ENCODE peak calls at places on chromosomes 1 and 21, in ten cellular contexts. G is COLO829; N is amygdala; K is stimulated activated CD4-positive, alpha-beta T cell treated with anti-CD3 and anti-CD28 coated beads, Interleukin-12 subunit alpha, Interleukin-12 subunit beta, amount 100 ng/mL, for 4 hours; C is pulmonary artery endothelial cell; M is activated CD8-positive, alpha-beta T cell treated with anti-CD3 and anti-CD28 coated beads, Interleukin-2, amount 10 ng/mL, durations not matched to agents 7 days and 5 days; J is CD4-positive, alpha-beta T cell; U is neural progenitor cell; B is myocyte; E is A549. R is an unnamed sample.

GRCh38 chr1:197674286-197674685 is 101.0 kb downstream of the DENND1B start:
- DNase-seq in N (no peak), J (no peak), K (no peak), E (no peak), C (no peak), U (peak), M (no peak), G (no peak), B (no peak), R (no peak)

GRCh38 chr1:229855999-229856650 is 210.9 kb upstream of the GALNT2 start:
- DNase-seq in K (no peak), C (no peak), J (no peak), G (no peak), B (peak), M (peak), U (peak), E (no peak), N (no peak), R (no peak)

GRCh38 chr1:75361260-75361659 is 227.1 kb downstream of the LHX8 start:
- DNase-seq in C (no peak), U (no peak), K (no peak), B (no peak), N (no peak), G (no peak), J (no peak), E (no peak), M (no peak), R (no peak)

GRCh38 chr1:33814166-33814565 is 49.7 kb upstream of the HMGB4 start:
- DNase-seq in U (no peak), E (no peak), J (no peak), N (no peak), M (no peak), K (no peak), C (no peak), G (no peak), B (no peak), R (no peak)

GRCh38 chr1:160794396-160794795 is 1.6 kb upstream of the LY9 start:
- DNase-seq in E (no peak), G (no peak), U (no peak), M (no peak), B (no peak), J (no peak), C (no peak), K (no peak), N (no peak), R (no peak)

GRCh38 chr1:113146242-113147072 is 73.5 kb downstream of the LRIG2 start:
- DNase-seq in E (no peak), G (no peak), N (no peak), K (no peak), J (peak), C (no peak), B (no peak), M (peak), U (no peak), R (no peak)

GRCh38 chr1:180927841-180928240 is 15.1 kb downstream of the KIAA1614 start:
- DNase-seq in M (no peak), K (no peak), J (no peak), E (no peak), C (no peak), U (no peak), G (no peak), B (peak), N (no peak), R (no peak)

GRCh38 chr21:25464275-25464674 is 143.0 kb downstream of the MRPL39 start:
- DNase-seq in C (no peak), U (no peak), B (no peak), J (no peak), M (no peak), E (no peak), N (no peak), G (no peak), K (no peak), R (no peak)

GRCh38 chr1:10575616-10576015 is 100.9 kb downstream of the PEX14 start:
- DNase-seq in N (no peak), J (no peak), U (no peak), K (no peak), G (peak), M (no peak), C (peak), E (peak), B (peak), R (no peak)

GRCh38 chr1:179583869-179584268 is 7.8 kb upstream of the TDRD5 start:
- DNase-seq in N (no peak), U (no peak), G (no peak), J (no peak), K (no peak), C (no peak), B (no peak), M (no peak), E (no peak), R (no peak)

GRCh38 chr1:19055001-19055400 is 98.5 kb upstream of the IFFO2 start:
- DNase-seq in N (no peak), B (no peak), C (no peak), E (no peak), U (no peak), G (no peak), J (no peak), K (no peak), M (no peak), R (no peak)

GRCh38 chr1:184947497-184948256 is 26.6 kb downstream of the NIBAN1 start:
- DNase-seq in G (peak), J (no peak), C (no peak), E (no peak), N (no peak), K (no peak), U (no peak), M (no peak), B (no peak), R (peak)

GRCh38 chr1:174999926-175000696 is at the start of gene CACYBP:
- DNase-seq in N (peak), M (peak), G (peak), K (peak), B (no peak), U (no peak), E (peak), C (no peak), J (peak), R (peak)

GRCh38 chr1:15799004-15799867 is 8.2 kb downstream of the UQCRHL start:
- DNase-seq in C (peak), K (no peak), G (peak), E (peak), B (peak), U (no peak), M (no peak), N (no peak), J (no peak), R (peak)

GRCh38 chr1:11045428-11046269 is 1.4 kb downstream of the MASP2 start:
- DNase-seq in B (no peak), E (no peak), K (no peak), U (peak), C (no peak), M (no peak), G (no peak), N (no peak), J (no peak), R (no peak)

GRCh38 chr1:22793647-22794046 is 83.0 kb downstream of the EPHB2 start:
- DNase-seq in K (no peak), C (no peak), N (no peak), E (no peak), G (no peak), M (no peak), B (no peak), J (no peak), U (no peak), R (no peak)

GRCh38 chr1:159923203-159924024 is 1.9 kb downstream of the TAGLN2 start:
- DNase-seq in U (no peak), G (peak), M (peak), E (peak), J (peak), C (peak), B (peak), N (no peak), K (peak), R (no peak)

GRCh38 chr1:200226969-200227303 is 182.9 kb downstream of the ZNF281 start:
- DNase-seq in C (no peak), J (no peak), K (no peak), E (no peak), U (no peak), G (no peak), N (no peak), M (no peak), B (no peak), R (no peak)

GRCh38 chr1:7886346-7886745 is 33.5 kb upstream of the UTS2 start:
- DNase-seq in B (no peak), K (no peak), C (no peak), J (no peak), U (no peak), E (no peak), N (no peak), G (no peak), M (no peak), R (no peak)

GRCh38 chr1:10210841-10211804 is 753 bp downstream of the KIF1B start:
- DNase-seq in N (peak), J (no peak), U (peak), M (no peak), B (peak), K (no peak), C (peak), G (no peak), E (peak), R (peak)

GRCh38 chr1:33082575-33083112 is 1.7 kb downstream of the AZIN2 start:
- DNase-seq in U (no peak), B (no peak), C (no peak), K (no peak), J (no peak), E (no peak), N (no peak), G (no peak), M (no peak), R (no peak)

GRCh38 chr21:45427331-45428271 is 22.6 kb downstream of the COL18A1 start:
- DNase-seq in N (no peak), K (no peak), U (peak), B (peak), M (no peak), J (no peak), E (peak), C (peak), G (peak), R (peak)

GRCh38 chr1:109198043-109198695 is 15.5 kb upstream of the SARS1 start:
- DNase-seq in C (no peak), J (no peak), G (peak), M (no peak), B (peak), U (no peak), K (no peak), E (peak), N (no peak), R (peak)

GRCh38 chr1:168979303-168979702 is 127.2 kb upstream of the ATP1B1 start:
- DNase-seq in K (no peak), U (no peak), N (no peak), B (no peak), M (no peak), E (no peak), G (no peak), C (no peak), J (no peak), R (no peak)

GRCh38 chr1:208081972-208082371 is 162.2 kb downstream of the PLXNA2 start:
- DNase-seq in J (no peak), B (no peak), C (no peak), M (no peak), U (peak), E (no peak), N (no peak), K (no peak), G (no peak), R (no peak)

GRCh38 chr1:205701405-205701804 is 21.1 kb upstream of the SLC45A3 start:
- DNase-seq in N (no peak), K (no peak), M (no peak), C (no peak), U (no peak), B (no peak), G (no peak), J (no peak), E (no peak), R (no peak)

GRCh38 chr1:119646521-119647227 is 1.4 kb downstream of the ZNF697 start:
- DNase-seq in G (no peak), C (no peak), U (peak), M (no peak), B (no peak), E (no peak), N (no peak), K (no peak), J (no peak), R (peak)

GRCh38 chr21:34113842-34114241 is 40.5 kb downstream of the MRPS6 start:
- DNase-seq in U (no peak), B (no peak), G (no peak), J (no peak), C (no peak), E (no peak), M (no peak), N (no peak), K (no peak), R (no peak)

GRCh38 chr1:26287033-26287711 is 7.3 kb downstream of the SH3BGRL3 start:
- DNase-seq in C (no peak), E (no peak), J (peak), B (peak), U (no peak), M (peak), G (no peak), K (no peak), N (no peak), R (no peak)

GRCh38 chr1:93662481-93663190 is 19.0 kb downstream of the BCAR3 start:
- DNase-seq in U (no peak), J (no peak), G (no peak), N (no peak), C (no peak), K (no peak), B (peak), M (no peak), E (no peak), R (no peak)

GRCh38 chr1:209619696-209620483 is 32.3 kb downstream of the LAMB3 start:
- DNase-seq in U (no peak), K (no peak), M (no peak), B (peak), J (no peak), E (no peak), G (no peak), C (no peak), N (no peak), R (no peak)

GRCh38 chr1:46011121-46011695 is 121.2 kb downstream of the PIK3R3 start:
- DNase-seq in J (no peak), B (no peak), E (no peak), K (no peak), U (no peak), N (no peak), G (no peak), M (no peak), C (no peak), R (no peak)

GRCh38 chr1:243957141-243957540 is 93.9 kb upstream of the ZBTB18 start:
- DNase-seq in J (no peak), C (no peak), E (no peak), B (no peak), N (no peak), G (no peak), U (no peak), K (no peak), M (no peak), R (no peak)

GRCh38 chr1:47416319-47417128 is 439 bp downstream of the FOXE3 start:
- DNase-seq in E (no peak), K (no peak), N (no peak), M (no peak), G (no peak), C (no peak), U (peak), J (no peak), B (no peak), R (no peak)

GRCh38 chr1:180027949-180028445 is 73.4 kb downstream of the CEP350 start:
- DNase-seq in U (no peak), J (no peak), C (no peak), E (no peak), K (no peak), B (peak), M (no peak), N (no peak), G (no peak), R (no peak)